ENCODE peak calls at places on chromosomes 12 and 14, in seven cellular contexts. Q is esophagus muscularis mucosa, I is heart left ventricle, N is transverse colon, U is tibial nerve, J is H1, G is uterus. C is an unnamed sample. For H3K4me1, the result is how much of the 10 kb centered on the place peaks cover.

GRCh38 chr14:88683119-88683518 is 109.6 kb downstream of the EML5 start:
- DNase-seq in N (no peak), G (no peak), J (no peak), I (no peak), U (no peak), Q (no peak), C (no peak)

GRCh38 chr12:10171954-10172353 is at the start of gene OLR1:
- DNase-seq in N (no peak), I (no peak), G (no peak), Q (no peak), J (no peak), U (no peak), C (no peak)

GRCh38 chr12:122987086-122987951 is 6.8 kb downstream of the ARL6IP4 start:
- DNase-seq in J (no peak), Q (no peak), U (no peak), I (peak), G (no peak), N (no peak), C (no peak)

GRCh38 chr12:95600567-95600966 is 49.3 kb upstream of the USP44 start:
- DNase-seq in N (no peak), J (no peak), G (no peak), Q (peak), I (no peak), U (no peak), C (no peak)

GRCh38 chr12:103884316-103884715 is 43.3 kb upstream of the NT5DC3 start:
- DNase-seq in U (no peak), N (peak), Q (no peak), I (no peak), G (no peak), J (no peak), C (no peak)

GRCh38 chr12:66584673-66585072 is 94.2 kb downstream of the GRIP1 start:
- DNase-seq in I (no peak), J (no peak), N (no peak), Q (no peak), U (no peak), G (no peak), C (no peak)

GRCh38 chr12:49698619-49699545 is 8.3 kb downstream of the FMNL3 start:
- DNase-seq in I (no peak), N (peak), G (peak), Q (no peak), U (no peak), J (peak), C (no peak)

GRCh38 chr14:78530078-78530477 is 359.9 kb downstream of the NRXN3 start:
- DNase-seq in G (no peak), I (no peak), U (no peak), J (peak), Q (peak), N (no peak), C (no peak)

GRCh38 chr12:67943295-67943892 is 45.9 kb upstream of the IFNG-AS1 start:
- DNase-seq in U (peak), Q (no peak), I (no peak), G (peak), N (peak), J (peak), C (no peak)

GRCh38 chr14:95200404-95200803 is 43.1 kb upstream of the DICER1 start:
- DNase-seq in N (no peak), G (no peak), J (no peak), Q (no peak), U (no peak), I (no peak), C (no peak)

GRCh38 chr12:108046633-108047032 is 82.5 kb upstream of the WSCD2 start:
- DNase-seq in G (no peak), N (no peak), I (no peak), J (no peak), Q (no peak), U (peak), C (no peak)

GRCh38 chr14:104803916-104804371 is 3.0 kb downstream of the ZBTB42 start:
- DNase-seq in N (no peak), J (no peak), Q (no peak), I (peak), U (no peak), G (no peak), C (no peak)

GRCh38 chr12:44457465-44457864 is 418.6 kb downstream of the NELL2 start:
- DNase-seq in N (no peak), Q (no peak), J (no peak), U (no peak), G (no peak), I (no peak), C (no peak)

GRCh38 chr12:1173806-1174617 is 183.0 kb downstream of the ERC1 start:
- DNase-seq in I (no peak), N (peak), U (no peak), G (no peak), J (no peak), Q (no peak), C (no peak)

GRCh38 chr12:50200507-50201273 is 33.5 kb upstream of the CERS5 start:
- DNase-seq in U (no peak), Q (no peak), I (no peak), G (no peak), N (no peak), J (no peak), C (no peak)

GRCh38 chr14:61662437-61663311 is 32.6 kb upstream of the HIF1A start:
- DNase-seq in I (no peak), U (peak), J (no peak), G (no peak), N (peak), Q (peak), C (no peak)
- TF ChIP-seq POLR2A in I (no peak), U (no peak), J (no peak), G (no peak), N (no peak), Q (no peak), C (no peak)

DNA sequence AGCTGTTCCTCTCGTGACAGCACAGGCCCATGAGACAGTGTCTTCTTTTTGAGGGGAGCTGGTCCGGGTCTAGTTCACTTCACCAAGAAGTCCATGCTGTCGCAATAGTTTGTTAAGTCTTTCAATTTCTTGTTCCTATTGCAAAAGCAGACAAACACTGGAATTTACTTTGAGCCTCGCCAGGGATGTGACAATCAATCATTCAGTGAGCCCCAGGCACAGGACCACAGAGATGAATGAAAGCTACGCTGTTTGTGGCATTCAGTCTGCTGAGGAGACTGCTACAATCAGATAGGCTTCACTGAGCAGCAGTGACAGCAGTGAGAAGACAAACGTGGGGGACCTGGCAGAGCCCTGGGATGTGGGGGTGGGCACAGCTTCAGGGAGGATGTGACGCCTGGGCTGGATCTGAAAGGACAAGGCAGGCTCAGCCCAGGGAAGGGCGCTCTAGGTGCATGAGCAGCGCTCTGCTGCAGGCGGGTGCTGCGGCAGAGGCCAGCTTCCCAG is 35.5 kb downstream of the TCTN1 start:
- DNase-seq in I (no peak), J (no peak), N (no peak), Q (no peak), G (no peak), U (no peak), C (no peak)
- H3K4me1 ChIP-seq in I (under half), J (under half), N (under half), Q (under half), G (under half), U (under half), C (under half)

GRCh38 chr14:77141592-77142288 is at the start of gene ZDHHC22:
- DNase-seq in N (no peak), U (no peak), J (peak), Q (no peak), G (no peak), I (no peak), C (peak)

GRCh38 chr14:77143071-77143470 is 1.5 kb upstream of the ZDHHC22 start:
- DNase-seq in J (no peak), N (no peak), Q (no peak), G (no peak), U (no peak), I (no peak), C (no peak)

GRCh38 chr14:77140937-77141591 is 527 bp downstream of the ZDHHC22 start:
- DNase-seq in I (no peak), N (no peak), J (peak), Q (no peak), G (no peak), U (no peak), C (no peak)

GRCh38 chr14:77140343-77140936 is 1.2 kb downstream of the ZDHHC22 start:
- DNase-seq in U (no peak), N (no peak), I (no peak), Q (no peak), J (no peak), G (no peak), C (no peak)

DNA sequence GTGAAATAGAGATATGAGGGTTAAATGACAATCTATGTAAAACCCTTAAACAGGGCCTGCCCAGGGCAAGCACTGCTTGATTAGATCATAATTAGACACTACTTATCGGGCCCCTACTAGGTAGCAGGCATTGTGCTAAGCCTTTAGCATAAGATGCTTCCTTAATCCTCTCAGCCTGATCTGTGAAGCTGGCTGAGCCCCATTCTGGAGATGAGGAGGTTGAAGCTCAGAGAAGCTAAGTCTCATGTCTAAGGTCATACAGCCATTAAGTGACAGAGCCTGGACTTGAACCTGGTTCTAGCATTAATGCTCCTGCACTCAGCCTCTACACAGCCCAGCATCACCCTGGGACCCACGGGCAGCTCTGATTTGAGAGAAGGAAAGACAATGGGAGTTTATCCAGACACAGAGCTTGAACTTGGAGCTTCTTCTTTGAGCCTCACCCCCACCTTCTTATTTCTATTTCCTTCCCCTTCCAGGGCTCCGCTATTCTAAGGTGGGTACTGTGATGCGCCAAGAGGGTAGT is 761 bp upstream of the ZDHHC22 start:
- DNase-seq in N (no peak), I (no peak), Q (no peak), G (no peak), U (no peak), J (peak), C (no peak)
- H3K27ac ChIP-seq in N (no peak), I (no peak), Q (no peak), G (no peak), U (no peak), J (no peak), C (no peak)

GRCh38 chr12:92539966-92540791 is 162.6 kb upstream of the PLEKHG7 start:
- DNase-seq in J (peak), Q (no peak), N (no peak), I (peak), U (no peak), G (no peak), C (no peak)
- TF ChIP-seq POLR2A in J (no peak), Q (no peak), N (no peak), I (no peak), U (no peak), G (no peak), C (no peak)

C was measured in breast epithelium.